ENCODE peak calls at places on chromosomes 3 and 15, in eight cellular contexts. One of them, this sample, is unnamed.

GRCh38 chr15:96051598-96051997 is 278.9 kb upstream of the NR2F2 start:
- DNase-seq in body of pancreas: no peak
- DNase-seq in kidney tubule cell: no peak
- DNase-seq in left cardiac atrium: no peak
- DNase-seq in cerebellum: no peak
- DNase-seq in NCI-H460: no peak
- DNase-seq in NCI-H69: no peak
- DNase-seq in esophagus muscularis mucosa: no peak
- DNase-seq in this sample: no peak

GRCh38 chr3:68256635-68257034 is 602.2 kb upstream of the SUCLG2 start:
- DNase-seq in body of pancreas: peak
- DNase-seq in kidney tubule cell: peak
- DNase-seq in left cardiac atrium: no peak
- DNase-seq in cerebellum: no peak
- DNase-seq in NCI-H460: no peak
- DNase-seq in NCI-H69: peak
- DNase-seq in esophagus muscularis mucosa: no peak
- DNase-seq in this sample: no peak

GRCh38 chr15:66638377-66638776 is 63.7 kb upstream of the SMAD6 start:
- DNase-seq in body of pancreas: no peak
- DNase-seq in kidney tubule cell: no peak
- DNase-seq in left cardiac atrium: no peak
- DNase-seq in cerebellum: no peak
- DNase-seq in NCI-H460: no peak
- DNase-seq in NCI-H69: no peak
- DNase-seq in esophagus muscularis mucosa: no peak
- DNase-seq in this sample: no peak

GRCh38 chr3:66795365-66795764 is 202.7 kb upstream of the KBTBD8 start:
- DNase-seq in body of pancreas: no peak
- DNase-seq in kidney tubule cell: no peak
- DNase-seq in left cardiac atrium: no peak
- DNase-seq in cerebellum: no peak
- DNase-seq in NCI-H460: no peak
- DNase-seq in NCI-H69: no peak
- DNase-seq in esophagus muscularis mucosa: no peak
- DNase-seq in this sample: peak

GRCh38 chr3:138861755-138862333 is 27.1 kb upstream of the PIK3CB start:
- DNase-seq in body of pancreas: peak
- DNase-seq in kidney tubule cell: peak
- DNase-seq in left cardiac atrium: no peak
- DNase-seq in cerebellum: no peak
- DNase-seq in NCI-H460: no peak
- DNase-seq in NCI-H69: no peak
- DNase-seq in esophagus muscularis mucosa: no peak
- DNase-seq in this sample: no peak

GRCh38 chr3:9248232-9249191 is 934 bp downstream of the SRGAP3 start:
- DNase-seq in body of pancreas: peak
- DNase-seq in kidney tubule cell: peak
- DNase-seq in left cardiac atrium: no peak
- DNase-seq in cerebellum: peak
- DNase-seq in NCI-H460: no peak
- DNase-seq in NCI-H69: peak
- DNase-seq in esophagus muscularis mucosa: no peak
- DNase-seq in this sample: no peak

GRCh38 chr3:99624536-99625236 is 13.7 kb upstream of the COL8A1 start:
- DNase-seq in body of pancreas: no peak
- DNase-seq in kidney tubule cell: no peak
- DNase-seq in left cardiac atrium: no peak
- DNase-seq in cerebellum: no peak
- DNase-seq in NCI-H460: no peak
- DNase-seq in NCI-H69: no peak
- DNase-seq in esophagus muscularis mucosa: no peak
- DNase-seq in this sample: no peak

GRCh38 chr3:51498871-51499790 is 684 bp downstream of the DCAF1 start:
- DNase-seq in body of pancreas: peak
- DNase-seq in kidney tubule cell: peak
- DNase-seq in left cardiac atrium: peak
- DNase-seq in cerebellum: peak
- DNase-seq in NCI-H460: peak
- DNase-seq in NCI-H69: peak
- DNase-seq in esophagus muscularis mucosa: peak
- DNase-seq in this sample: peak

GRCh38 chr3:61821823-61822251 is 260.5 kb downstream of the PTPRG start:
- DNase-seq in body of pancreas: no peak
- DNase-seq in kidney tubule cell: peak
- DNase-seq in left cardiac atrium: no peak
- DNase-seq in cerebellum: no peak
- DNase-seq in NCI-H460: no peak
- DNase-seq in NCI-H69: peak
- DNase-seq in esophagus muscularis mucosa: no peak
- DNase-seq in this sample: no peak

GRCh38 chr3:126937533-126938432 is 45.1 kb upstream of the PLXNA1 start:
- DNase-seq in body of pancreas: no peak
- DNase-seq in kidney tubule cell: peak
- DNase-seq in left cardiac atrium: peak
- DNase-seq in cerebellum: peak
- DNase-seq in NCI-H460: no peak
- DNase-seq in NCI-H69: peak
- DNase-seq in esophagus muscularis mucosa: no peak
- DNase-seq in this sample: no peak

GRCh38 chr3:58059349-58060321 is 51.4 kb downstream of the FLNB start:
- DNase-seq in body of pancreas: peak
- DNase-seq in kidney tubule cell: peak
- DNase-seq in left cardiac atrium: peak
- DNase-seq in cerebellum: no peak
- DNase-seq in NCI-H460: no peak
- DNase-seq in NCI-H69: peak
- DNase-seq in esophagus muscularis mucosa: no peak
- DNase-seq in this sample: peak

GRCh38 chr3:126524429-126524988 is 554 bp downstream of the CHST13 start:
- DNase-seq in body of pancreas: no peak
- DNase-seq in kidney tubule cell: no peak
- DNase-seq in left cardiac atrium: peak
- DNase-seq in cerebellum: no peak
- DNase-seq in NCI-H460: no peak
- DNase-seq in NCI-H69: peak
- DNase-seq in esophagus muscularis mucosa: no peak
- DNase-seq in this sample: no peak